ENCODE peak calls at places on chromosomes 4 and X, in six cellular contexts. One of them, this sample, is unnamed.

GRCh38 chrX:150092549-150092948 is 154.3 kb upstream of the EOLA2 start:
- DNase-seq in neuronal stem cell: no peak
- DNase-seq in H1: no peak
- DNase-seq in H9: no peak
- DNase-seq in mesenchymal stem cell: no peak
- DNase-seq in IMR-90: no peak
- DNase-seq in this sample: no peak

GRCh38 chrX:22164770-22165388 is 107.8 kb upstream of the CBLL2 start:
- DNase-seq in H9: no peak
- DNase-seq in IMR-90: peak; percentile 36
- DNase-seq in neuronal stem cell: no peak
- DNase-seq in mesenchymal stem cell: peak; percentile 1
- DNase-seq in H1: no peak
- DNase-seq in this sample: no peak

GRCh38 chrX:119655125-119655524 is 37.8 kb downstream of the SEPTIN6 start:
- DNase-seq in IMR-90: peak; percentile 88
- DNase-seq in H9: no peak
- DNase-seq in neuronal stem cell: no peak
- DNase-seq in H1: no peak
- DNase-seq in mesenchymal stem cell: peak; percentile 96
- DNase-seq in this sample: peak; percentile 19

GRCh38 chrX:24424948-24425347 is 40.1 kb upstream of the PDK3 start:
- DNase-seq in mesenchymal stem cell: no peak
- DNase-seq in H9: no peak
- DNase-seq in H1: no peak
- DNase-seq in IMR-90: peak; percentile 22
- DNase-seq in neuronal stem cell: no peak
- DNase-seq in this sample: peak; percentile 35

GRCh38 chr4:71456841-71457240 is 118.0 kb downstream of the SLC4A4 start:
- DNase-seq in IMR-90: peak; percentile 91
- DNase-seq in mesenchymal stem cell: peak; percentile 94
- DNase-seq in neuronal stem cell: no peak
- DNase-seq in H1: no peak
- DNase-seq in H9: no peak
- DNase-seq in this sample: peak; percentile 32

GRCh38 chrX:2462780-2463179 is 38.0 kb downstream of the DHRSX start:
- DNase-seq in mesenchymal stem cell: no peak
- DNase-seq in IMR-90: no peak
- DNase-seq in neuronal stem cell: no peak
- DNase-seq in H1: no peak
- DNase-seq in H9: no peak
- DNase-seq in this sample: no peak

GRCh38 chr4:159235779-159236368 is 133.0 kb downstream of the RAPGEF2 start:
- DNase-seq in neuronal stem cell: no peak
- DNase-seq in H1: no peak
- DNase-seq in mesenchymal stem cell: peak; percentile 78
- DNase-seq in H9: no peak
- DNase-seq in IMR-90: peak; percentile 44
- DNase-seq in this sample: no peak

GRCh38 chr4:10006236-10006603 is 15.1 kb downstream of the SLC2A9 start:
- DNase-seq in IMR-90: no peak
- DNase-seq in neuronal stem cell: no peak
- DNase-seq in H1: no peak
- DNase-seq in mesenchymal stem cell: no peak
- DNase-seq in H9: no peak
- DNase-seq in this sample: peak; percentile 17

GRCh38 chr4:16544251-16544721 is 318.0 kb upstream of the TAPT1 start:
- DNase-seq in mesenchymal stem cell: no peak
- DNase-seq in neuronal stem cell: no peak
- DNase-seq in H9: no peak
- DNase-seq in H1: no peak
- DNase-seq in IMR-90: no peak
- DNase-seq in this sample: peak; percentile 87

GRCh38 chr4:99518883-99519282 is 8.1 kb downstream of the C4orf17 start:
- DNase-seq in H1: no peak
- DNase-seq in mesenchymal stem cell: no peak
- DNase-seq in H9: no peak
- DNase-seq in IMR-90: no peak
- DNase-seq in neuronal stem cell: no peak
- DNase-seq in this sample: no peak

GRCh38 chr4:99868126-99868596 is 26.1 kb downstream of the LAMTOR3 start:
- DNase-seq in H9: peak; percentile 32
- DNase-seq in H1: peak; percentile 23
- DNase-seq in mesenchymal stem cell: peak; percentile 6
- DNase-seq in neuronal stem cell: no peak
- DNase-seq in IMR-90: peak; percentile 25
- DNase-seq in this sample: peak; percentile 41

GRCh38 chrX:6226053-6226645 is 2.5 kb downstream of the NLGN4X start:
- DNase-seq in H1: no peak
- DNase-seq in IMR-90: no peak
- DNase-seq in H9: peak; percentile 41
- DNase-seq in mesenchymal stem cell: peak; percentile 0
- DNase-seq in neuronal stem cell: peak; percentile 33
- DNase-seq in this sample: peak; percentile 3

GRCh38 chrX:107978707-107979307 is 3.4 kb downstream of the TEX13B start:
- DNase-seq in mesenchymal stem cell: peak; percentile 37
- DNase-seq in H9: peak; percentile 40
- DNase-seq in IMR-90: peak; percentile 19
- DNase-seq in H1: no peak
- DNase-seq in neuronal stem cell: peak; percentile 20
- DNase-seq in this sample: no peak

GRCh38 chr4:102988429-102989020 is 31.0 kb downstream of the SLC9B1 start:
- DNase-seq in IMR-90: no peak
- DNase-seq in mesenchymal stem cell: no peak
- DNase-seq in H1: no peak
- DNase-seq in neuronal stem cell: no peak
- DNase-seq in H9: no peak
- DNase-seq in this sample: no peak

GRCh38 chr4:60081839-60082238 is 1118.3 kb upstream of the ADGRL3 start:
- DNase-seq in H9: no peak
- DNase-seq in neuronal stem cell: no peak
- DNase-seq in mesenchymal stem cell: no peak
- DNase-seq in H1: no peak
- DNase-seq in IMR-90: no peak
- DNase-seq in this sample: no peak

GRCh38 chr4:183960912-183961569 is 55.9 kb downstream of the STOX2 start:
- DNase-seq in H1: no peak
- DNase-seq in mesenchymal stem cell: no peak
- DNase-seq in IMR-90: no peak
- DNase-seq in H9: no peak
- DNase-seq in neuronal stem cell: no peak
- DNase-seq in this sample: peak; percentile 53

GRCh38 chr4:172818901-172819300 is 349.7 kb upstream of the GALNT7 start:
- DNase-seq in neuronal stem cell: no peak
- DNase-seq in H9: no peak
- DNase-seq in H1: no peak
- DNase-seq in mesenchymal stem cell: no peak
- DNase-seq in IMR-90: no peak
- DNase-seq in this sample: peak; percentile 87
- H3K14ac ChIP-seq in neuronal stem cell: no peak overlapping the region
- H3K14ac ChIP-seq in H9: no peak overlapping the region
- H3K14ac ChIP-seq in H1: no peak overlapping the region
- H3K14ac ChIP-seq in mesenchymal stem cell: no peak overlapping the region
- H3K14ac ChIP-seq in IMR-90: no peak overlapping the region
- H3K14ac ChIP-seq in this sample: no peak overlapping the region

GRCh38 chr4:165994706-165995105 is 121.7 kb downstream of the TLL1 start:
- DNase-seq in IMR-90: no peak
- DNase-seq in neuronal stem cell: no peak
- DNase-seq in mesenchymal stem cell: peak; percentile 14
- DNase-seq in H9: no peak
- DNase-seq in H1: no peak
- DNase-seq in this sample: peak; percentile 4
- H3K9ac ChIP-seq in IMR-90: no peak overlapping the region
- H3K9ac ChIP-seq in neuronal stem cell: no peak overlapping the region
- H3K9ac ChIP-seq in mesenchymal stem cell: no peak overlapping the region
- H3K9ac ChIP-seq in H9: no peak overlapping the region
- H3K9ac ChIP-seq in H1: no peak overlapping the region
- H3K9ac ChIP-seq in this sample: no peak overlapping the region

DNA sequence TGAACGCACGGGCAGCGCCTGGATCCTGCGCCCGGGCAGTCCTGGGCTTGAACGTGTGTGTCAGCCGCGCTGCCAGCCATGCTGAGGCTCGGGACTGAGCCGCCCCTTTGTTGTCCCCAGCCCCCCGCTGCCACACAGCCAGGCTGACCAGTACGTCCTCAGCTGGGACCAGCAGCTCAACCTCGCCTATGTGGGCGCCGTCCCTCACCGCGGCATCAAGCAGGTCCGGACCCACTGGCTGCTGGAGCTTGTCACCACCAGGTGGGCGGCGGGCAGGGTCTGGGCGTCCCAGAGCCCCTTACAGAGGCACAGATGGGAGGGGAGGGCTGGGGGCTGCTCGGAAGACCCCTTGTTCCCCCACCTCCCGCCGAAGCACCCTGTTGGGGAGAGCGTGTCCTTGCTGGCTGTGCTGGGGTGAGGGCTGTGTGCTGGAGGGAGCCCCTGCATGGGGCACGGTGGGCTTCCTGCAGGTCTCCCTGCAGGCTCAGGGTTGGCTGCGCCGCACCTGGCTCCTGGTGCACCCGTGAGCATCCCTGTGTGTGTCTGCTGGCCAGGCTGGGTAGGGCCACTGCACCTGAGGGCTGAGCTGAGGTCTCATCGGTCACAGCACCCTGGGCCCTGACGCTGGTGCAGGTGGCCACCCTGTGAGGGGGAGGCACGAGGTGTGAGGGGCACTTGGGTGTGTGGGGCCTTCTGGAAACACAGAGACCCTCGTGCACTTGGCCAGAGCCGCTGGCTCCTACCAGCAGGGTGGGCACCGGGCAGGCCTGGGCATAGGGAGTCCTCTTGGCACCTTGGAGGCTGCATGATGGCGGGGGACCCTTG is 1.1 kb downstream of the IDUA start:
- DNase-seq in H9: no peak
- DNase-seq in mesenchymal stem cell: no peak
- DNase-seq in H1: no peak
- DNase-seq in neuronal stem cell: no peak
- DNase-seq in IMR-90: no peak
- DNase-seq in this sample: no peak
- H2AFZ ChIP-seq in H9: no peak overlapping the region
- H2AFZ ChIP-seq in mesenchymal stem cell: no peak overlapping the region
- H2AFZ ChIP-seq in H1: no peak overlapping the region
- H2AFZ ChIP-seq in neuronal stem cell: peak overlapping the region; percentile 93
- H2AFZ ChIP-seq in IMR-90: peak overlapping the region; percentile 96
- H2AFZ ChIP-seq in this sample: no peak overlapping the region

GRCh38 chr4:37268311-37268710 is 23.8 kb downstream of the NWD2 start:
- DNase-seq in H1: no peak
- DNase-seq in IMR-90: no peak
- DNase-seq in H9: no peak
- DNase-seq in mesenchymal stem cell: no peak
- DNase-seq in neuronal stem cell: no peak
- DNase-seq in this sample: no peak
- H3K14ac ChIP-seq in H1: no peak overlapping the region
- H3K14ac ChIP-seq in IMR-90: no peak overlapping the region
- H3K14ac ChIP-seq in H9: no peak overlapping the region
- H3K14ac ChIP-seq in mesenchymal stem cell: no peak overlapping the region
- H3K14ac ChIP-seq in neuronal stem cell: no peak overlapping the region
- H3K14ac ChIP-seq in this sample: no peak overlapping the region

GRCh38 chr4:152944678-152945320 is 8.7 kb downstream of the FHDC1 start:
- DNase-seq in mesenchymal stem cell: no peak
- DNase-seq in IMR-90: no peak
- DNase-seq in neuronal stem cell: no peak
- DNase-seq in H1: no peak
- DNase-seq in H9: no peak
- DNase-seq in this sample: no peak
- H3K9ac ChIP-seq in mesenchymal stem cell: peak overlapping the region; percentile 76
- H3K9ac ChIP-seq in IMR-90: no peak overlapping the region
- H3K9ac ChIP-seq in neuronal stem cell: no peak overlapping the region
- H3K9ac ChIP-seq in H1: no peak overlapping the region
- H3K9ac ChIP-seq in H9: no peak overlapping the region
- H3K9ac ChIP-seq in this sample: no peak overlapping the region

DNA sequence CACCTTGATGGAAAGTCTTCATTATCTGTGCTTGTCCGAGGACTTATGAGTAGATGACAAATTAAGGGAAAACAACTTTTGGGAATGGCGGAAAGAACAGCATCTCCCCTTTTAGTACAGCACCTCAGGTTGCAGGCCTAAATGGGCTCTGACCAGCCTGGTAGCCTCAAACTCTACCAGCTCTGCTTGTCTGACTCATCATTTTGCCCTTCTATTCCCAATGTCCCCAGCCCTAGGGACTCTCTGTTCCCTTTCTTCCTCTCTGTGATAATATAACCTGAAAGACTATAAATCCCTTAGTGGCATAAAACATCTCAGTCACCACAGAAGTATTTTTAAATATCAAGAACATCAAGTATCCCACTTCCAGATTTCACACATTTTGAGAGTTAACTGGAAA is 121.9 kb downstream of the THOC2 start:
- DNase-seq in IMR-90: no peak
- DNase-seq in H9: no peak
- DNase-seq in H1: no peak
- DNase-seq in neuronal stem cell: no peak
- DNase-seq in mesenchymal stem cell: no peak
- DNase-seq in this sample: no peak
- H2AFZ ChIP-seq in IMR-90: no peak overlapping the region
- H2AFZ ChIP-seq in H9: no peak overlapping the region
- H2AFZ ChIP-seq in H1: no peak overlapping the region
- H2AFZ ChIP-seq in neuronal stem cell: no peak overlapping the region
- H2AFZ ChIP-seq in mesenchymal stem cell: no peak overlapping the region
- H2AFZ ChIP-seq in this sample: no peak overlapping the region

DNA sequence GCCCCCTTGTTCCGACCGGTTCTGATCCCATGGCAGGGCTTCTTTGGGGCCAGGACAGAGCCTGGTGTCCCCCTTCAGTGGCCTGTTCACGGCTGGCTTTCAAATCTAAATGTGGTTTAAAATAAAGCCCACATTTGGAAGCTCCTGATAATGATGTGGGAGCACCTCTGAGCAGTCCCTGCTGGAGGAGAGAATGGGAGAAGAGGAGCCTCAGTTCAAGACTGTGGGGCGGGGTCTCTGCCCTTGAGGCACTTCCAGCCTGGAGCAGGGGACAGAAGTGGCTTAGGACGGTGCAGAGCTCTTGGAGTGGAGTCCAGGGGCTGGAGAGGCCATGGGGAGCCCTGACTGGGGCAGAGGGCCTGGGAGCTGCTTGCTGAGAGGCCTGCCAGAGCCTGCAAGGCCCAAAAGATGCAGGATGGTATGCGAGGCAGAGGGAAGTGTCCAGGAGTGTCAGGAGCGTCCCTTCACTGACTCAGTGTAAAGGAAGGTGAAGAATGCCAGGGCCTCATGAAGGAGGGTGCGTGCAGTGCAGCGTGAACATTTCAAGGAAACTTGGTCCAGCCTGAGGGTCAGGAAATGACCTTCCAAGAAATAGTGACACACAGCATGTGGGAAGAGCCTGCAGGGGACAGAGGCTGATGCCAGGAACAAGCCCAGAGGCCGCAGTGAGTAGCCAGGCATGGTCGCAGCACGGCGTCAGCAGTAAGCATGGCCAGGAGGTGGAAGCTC is 21.1 kb upstream of the TADA2B start:
- DNase-seq in mesenchymal stem cell: peak; percentile 96
- DNase-seq in H9: no peak
- DNase-seq in H1: no peak
- DNase-seq in neuronal stem cell: no peak
- DNase-seq in IMR-90: peak; percentile 89
- DNase-seq in this sample: peak; percentile 99
- H3K14ac ChIP-seq in mesenchymal stem cell: no peak overlapping the region
- H3K14ac ChIP-seq in H9: no peak overlapping the region
- H3K14ac ChIP-seq in H1: no peak overlapping the region
- H3K14ac ChIP-seq in neuronal stem cell: peak overlapping the region; percentile 58
- H3K14ac ChIP-seq in IMR-90: peak overlapping the region; percentile 97
- H3K14ac ChIP-seq in this sample: peak overlapping the region; percentile 92

GRCh38 chrX:33194876-33195433 is 16.4 kb downstream of the DMD start:
- DNase-seq in mesenchymal stem cell: peak; percentile 20
- DNase-seq in IMR-90: peak; percentile 33
- DNase-seq in neuronal stem cell: no peak
- DNase-seq in H9: no peak
- DNase-seq in H1: no peak
- DNase-seq in this sample: no peak
- H3K9ac ChIP-seq in mesenchymal stem cell: peak overlapping the region; percentile 21
- H3K9ac ChIP-seq in IMR-90: no peak overlapping the region
- H3K9ac ChIP-seq in neuronal stem cell: no peak overlapping the region
- H3K9ac ChIP-seq in H9: no peak overlapping the region
- H3K9ac ChIP-seq in H1: no peak overlapping the region
- H3K9ac ChIP-seq in this sample: no peak overlapping the region